ENCODE peak calls at places on chromosomes 1 and 21, in five cellular contexts. B is stimulated activated CD4-positive, alpha-beta T cell treated with anti-CD3 and anti-CD28 coated beads, Interleukin-1b, Interleukin-23, amount 100 ng/mL, for 24 hours; C is posterior cingulate gyrus; F is NCI-H510A; A is stimulated activated CD8-positive, alpha-beta memory T cell treated with anti-CD3 and anti-CD28 coated beads, Interleukin-15, amount 100 ng/mL, for 24 hours. E is an unnamed sample.

GRCh38 chr21:37153935-37154350 is 80.9 kb downstream of the TTC3 start:
- DNase-seq in B (no peak), C (no peak), F (no peak), A (no peak), E (no peak)

GRCh38 chr21:43866233-43866632 is 1.2 kb downstream of the AGPAT3 start:
- DNase-seq in B (no peak), C (peak), F (no peak), A (peak), E (no peak)

GRCh38 chr1:185565314-185565713 is 168.9 kb upstream of the HMCN1 start:
- DNase-seq in B (no peak), C (no peak), F (no peak), A (no peak), E (no peak)

GRCh38 chr1:185144233-185144632 is 12.5 kb downstream of the TRMT1L start:
- DNase-seq in B (no peak), C (no peak), F (no peak), A (no peak), E (no peak)

GRCh38 chr1:149899460-149900284 is at the start of gene BOLA1:
- DNase-seq in B (peak), C (peak), F (peak), A (peak), E (no peak)

GRCh38 chr1:205913451-205914204 is 29.6 kb downstream of the SLC26A9 start:
- DNase-seq in B (no peak), C (no peak), F (no peak), A (no peak), E (no peak)

GRCh38 chr1:24964811-24965570 is 34.9 kb upstream of the RUNX3 start:
- DNase-seq in B (peak), C (no peak), F (no peak), A (peak), E (peak)

GRCh38 chr1:183711691-183712401 is 58.7 kb upstream of the APOBEC4 start:
- DNase-seq in B (no peak), C (no peak), F (no peak), A (no peak), E (no peak)

GRCh38 chr1:196437671-196438070 is 170.6 kb downstream of the KCNT2 start:
- DNase-seq in B (no peak), C (no peak), F (no peak), A (no peak), E (no peak)

GRCh38 chr1:43779805-43780403 is 72.6 kb downstream of the ST3GAL3 start:
- DNase-seq in B (no peak), C (no peak), F (no peak), A (no peak), E (no peak)

GRCh38 chr21:15667010-15667409 is 62.8 kb upstream of the USP25 start:
- DNase-seq in B (no peak), C (no peak), F (no peak), A (no peak), E (no peak)

GRCh38 chr1:211520641-211521040 is 28.7 kb upstream of the RD3 start:
- DNase-seq in B (no peak), C (no peak), F (no peak), A (no peak), E (no peak)

GRCh38 chr1:94617139-94617805 is 75.7 kb upstream of the F3 start:
- DNase-seq in B (no peak), C (no peak), F (no peak), A (no peak), E (no peak)

GRCh38 chr1:46062651-46063319 is 69.6 kb downstream of the PIK3R3 start:
- DNase-seq in B (peak), C (no peak), F (no peak), A (no peak), E (peak)

E was measured in NK-92 treated with Interleukin-12 subunit alpha and Interleukin-12 subunit beta, amount 100 ng/mL, for 24 hours.